ENCODE peak calls at places on chromosome 2, in nine cellular contexts. B is stimulated activated CD4-positive, alpha-beta T cell treated with anti-CD3 and anti-CD28 coated beads, Interleukin-4, amount 100 ng/mL, for 48 hours; Q is C1 segment of cervical spinal cord; K is right cardiac atrium; M is AG08395; T is NCI-H1092 treated with DMSO at 0.1 percent for 48 hours; P is CD8-positive, alpha-beta memory T cell; Z is activated CD4-positive, alpha-beta T cell treated with anti-CD3 and anti-CD28 coated beads, Interleukin-2, amount 10 ng/mL, durations not matched to agents 7 days and 5 days; V is activated CD8-positive, alpha-beta T cell treated with anti-CD3 and anti-CD28 coated beads for 36 hours. D is an unnamed sample.

GRCh38 chr2:107588960-107589542 is 237.6 kb upstream of the RGPD4 start:
- DNase-seq in Z (no peak), P (no peak), M (no peak), V (no peak), T (peak), B (no peak), K (no peak), Q (no peak), D (no peak)

GRCh38 chr2:70946832-70947442 is 11.2 kb downstream of the ATP6V1B1 start:
- DNase-seq in T (peak), P (peak), Z (peak), K (no peak), M (peak), V (peak), Q (no peak), B (peak), D (peak)

GRCh38 chr2:222451270-222451674 is 26.9 kb downstream of the SGPP2 start:
- DNase-seq in P (no peak), Q (no peak), V (no peak), B (no peak), K (no peak), T (no peak), M (peak), Z (no peak), D (no peak)

GRCh38 chr2:234495076-234495800 is 1.6 kb downstream of the ARL4C start:
- DNase-seq in Q (no peak), P (peak), B (no peak), M (peak), Z (peak), K (peak), T (no peak), V (peak), D (peak)

GRCh38 chr2:15560404-15560987 is 638 bp downstream of the NBAS start:
- DNase-seq in K (peak), M (peak), B (no peak), T (peak), P (peak), V (peak), Z (peak), Q (peak), D (no peak)

GRCh38 chr2:110667061-110667460 is 10.8 kb downstream of the BUB1 start:
- DNase-seq in Z (no peak), P (no peak), T (no peak), K (no peak), M (no peak), V (no peak), B (no peak), Q (no peak), D (no peak)

GRCh38 chr2:55843096-55843991 is 80.2 kb downstream of the EFEMP1 start:
- DNase-seq in Q (no peak), B (no peak), K (peak), P (no peak), Z (no peak), T (no peak), M (peak), V (no peak), D (no peak)

GRCh38 chr2:25614711-25615110 is 58.7 kb downstream of the DTNB start:
- DNase-seq in M (no peak), Z (no peak), Q (no peak), P (no peak), B (no peak), T (no peak), K (no peak), V (no peak), D (no peak)

GRCh38 chr2:12090590-12090989 is 344.2 kb downstream of the LPIN1 start:
- DNase-seq in M (no peak), B (no peak), K (no peak), P (no peak), V (no peak), T (no peak), Q (no peak), Z (no peak), D (no peak)

GRCh38 chr2:6452702-6453481 is 412.8 kb downstream of the CMPK2 start:
- DNase-seq in T (no peak), P (no peak), Z (no peak), K (no peak), Q (no peak), V (no peak), B (no peak), M (no peak), D (no peak)

GRCh38 chr2:218569661-218570500 is 1.2 kb downstream of the CNOT9 start:
- DNase-seq in P (no peak), Z (no peak), T (peak), M (peak), Q (no peak), B (no peak), V (peak), K (no peak), D (peak)

GRCh38 chr2:232013701-232014353 is 52.3 kb downstream of the DIS3L2 start:
- DNase-seq in Q (no peak), M (peak), V (no peak), K (no peak), B (no peak), P (no peak), Z (no peak), T (no peak), D (no peak)

GRCh38 chr2:8819194-8819593 is 18.2 kb downstream of the KIDINS220 start:
- DNase-seq in T (no peak), P (no peak), M (peak), Q (no peak), V (no peak), Z (no peak), B (no peak), K (no peak), D (no peak)